ENCODE peak calls at places on chromosome 6, in six cellular contexts. One of them, this sample, is unnamed.
A peak's percentile ranks its signal among the peaks of the same experiment; 100 is the strongest.

GRCh38 chr6:107489636-107490567 is at the start of gene SOBP:
- DNase-seq in tibial nerve: peak; percentile 25
- DNase-seq in endothelial cell: peak; percentile 43
- DNase-seq in upper lobe of right lung: peak; percentile 77
- DNase-seq in choroid plexus epithelial cell: peak; percentile 26
- DNase-seq in HFFc6: no peak
- DNase-seq in this sample: no peak

GRCh38 chr6:147970970-147971369 is 371.7 kb upstream of the SASH1 start:
- DNase-seq in tibial nerve: no peak
- DNase-seq in endothelial cell: no peak
- DNase-seq in upper lobe of right lung: no peak
- DNase-seq in choroid plexus epithelial cell: peak; percentile 57
- DNase-seq in HFFc6: no peak
- DNase-seq in this sample: no peak

GRCh38 chr6:167588181-167588919 is 238.4 kb upstream of the AFDN start:
- DNase-seq in tibial nerve: peak; percentile 3
- DNase-seq in endothelial cell: no peak
- DNase-seq in upper lobe of right lung: no peak
- DNase-seq in choroid plexus epithelial cell: peak; percentile 6
- DNase-seq in HFFc6: no peak
- DNase-seq in this sample: no peak

GRCh38 chr6:158999154-158999668 is 791 bp downstream of the RSPH3 start:
- DNase-seq in tibial nerve: no peak
- DNase-seq in endothelial cell: no peak
- DNase-seq in upper lobe of right lung: no peak
- DNase-seq in choroid plexus epithelial cell: peak; percentile 15
- DNase-seq in HFFc6: no peak
- DNase-seq in this sample: no peak

GRCh38 chr6:160247457-160247883 is 11.2 kb downstream of the SLC22A2 start:
- DNase-seq in tibial nerve: no peak
- DNase-seq in endothelial cell: no peak
- DNase-seq in upper lobe of right lung: no peak
- DNase-seq in choroid plexus epithelial cell: no peak
- DNase-seq in HFFc6: no peak
- DNase-seq in this sample: no peak

GRCh38 chr6:128155826-128156225 is 255.0 kb upstream of the THEMIS start:
- DNase-seq in tibial nerve: no peak
- DNase-seq in endothelial cell: no peak
- DNase-seq in upper lobe of right lung: no peak
- DNase-seq in choroid plexus epithelial cell: no peak
- DNase-seq in HFFc6: no peak
- DNase-seq in this sample: no peak

GRCh38 chr6:80335061-80335660 is 228.7 kb downstream of the BCKDHB start:
- DNase-seq in tibial nerve: no peak
- DNase-seq in endothelial cell: no peak
- DNase-seq in upper lobe of right lung: no peak
- DNase-seq in choroid plexus epithelial cell: peak; percentile 35
- DNase-seq in HFFc6: peak; percentile 11
- DNase-seq in this sample: no peak

GRCh38 chr6:167676000-167676665 is 150.6 kb upstream of the AFDN start:
- DNase-seq in tibial nerve: no peak
- DNase-seq in endothelial cell: peak; percentile 75
- DNase-seq in upper lobe of right lung: peak; percentile 13
- DNase-seq in choroid plexus epithelial cell: peak; percentile 51
- DNase-seq in HFFc6: no peak
- DNase-seq in this sample: no peak

GRCh38 chr6:63154535-63154934 is 56.7 kb upstream of the FKBP1C start:
- DNase-seq in tibial nerve: no peak
- DNase-seq in endothelial cell: no peak
- DNase-seq in upper lobe of right lung: no peak
- DNase-seq in choroid plexus epithelial cell: no peak
- DNase-seq in HFFc6: no peak
- DNase-seq in this sample: no peak

GRCh38 chr6:30826961-30827342 is 57.4 kb upstream of the DDR1 start:
- DNase-seq in tibial nerve: no peak
- DNase-seq in endothelial cell: no peak
- DNase-seq in upper lobe of right lung: no peak
- DNase-seq in choroid plexus epithelial cell: no peak
- DNase-seq in HFFc6: no peak
- DNase-seq in this sample: no peak

GRCh38 chr6:3722785-3723184 is 28.7 kb downstream of the PXDC1 start:
- DNase-seq in tibial nerve: no peak
- DNase-seq in endothelial cell: no peak
- DNase-seq in upper lobe of right lung: no peak
- DNase-seq in choroid plexus epithelial cell: no peak
- DNase-seq in HFFc6: no peak
- DNase-seq in this sample: no peak

GRCh38 chr6:73309784-73310502 is 44.1 kb downstream of the DPPA5 start:
- DNase-seq in tibial nerve: peak; percentile 8
- DNase-seq in endothelial cell: peak; percentile 63
- DNase-seq in upper lobe of right lung: peak; percentile 84
- DNase-seq in choroid plexus epithelial cell: peak; percentile 53
- DNase-seq in HFFc6: peak; percentile 46
- DNase-seq in this sample: no peak

GRCh38 chr6:159455700-159456274 is 237.3 kb downstream of the SOD2 start:
- DNase-seq in tibial nerve: no peak
- DNase-seq in endothelial cell: no peak
- DNase-seq in upper lobe of right lung: no peak
- DNase-seq in choroid plexus epithelial cell: no peak
- DNase-seq in HFFc6: no peak
- DNase-seq in this sample: no peak

GRCh38 chr6:3294921-3295871 is 36.4 kb downstream of the PSMG4 start:
- DNase-seq in tibial nerve: no peak
- DNase-seq in endothelial cell: no peak
- DNase-seq in upper lobe of right lung: peak; percentile 46
- DNase-seq in choroid plexus epithelial cell: no peak
- DNase-seq in HFFc6: no peak
- DNase-seq in this sample: no peak

GRCh38 chr6:37628611-37629320 is 68.9 kb downstream of the MDGA1 start:
- DNase-seq in tibial nerve: no peak
- DNase-seq in endothelial cell: no peak
- DNase-seq in upper lobe of right lung: no peak
- DNase-seq in choroid plexus epithelial cell: peak; percentile 75
- DNase-seq in HFFc6: peak; percentile 33
- DNase-seq in this sample: no peak

GRCh38 chr6:9405369-9405768 is 970.0 kb upstream of the SLC35B3 start:
- DNase-seq in tibial nerve: no peak
- DNase-seq in endothelial cell: no peak
- DNase-seq in upper lobe of right lung: no peak
- DNase-seq in choroid plexus epithelial cell: peak; percentile 55
- DNase-seq in HFFc6: peak; percentile 83
- DNase-seq in this sample: peak; percentile 37

GRCh38 chr6:53544050-53544499 is 826 bp downstream of the GCLC start:
- DNase-seq in tibial nerve: no peak
- DNase-seq in endothelial cell: no peak
- DNase-seq in upper lobe of right lung: no peak
- DNase-seq in choroid plexus epithelial cell: peak; percentile 29
- DNase-seq in HFFc6: no peak
- DNase-seq in this sample: no peak

GRCh38 chr6:41519305-41519747 is 26.9 kb upstream of the FOXP4 start:
- DNase-seq in tibial nerve: no peak
- DNase-seq in endothelial cell: no peak
- DNase-seq in upper lobe of right lung: no peak
- DNase-seq in choroid plexus epithelial cell: no peak
- DNase-seq in HFFc6: no peak
- DNase-seq in this sample: no peak

GRCh38 chr6:22471369-22471690 is 98.0 kb upstream of the HDGFL1 start:
- DNase-seq in tibial nerve: no peak
- DNase-seq in endothelial cell: no peak
- DNase-seq in upper lobe of right lung: no peak
- DNase-seq in choroid plexus epithelial cell: no peak
- DNase-seq in HFFc6: no peak
- DNase-seq in this sample: no peak

GRCh38 chr6:55388161-55388560 is 60.9 kb downstream of the GFRAL start:
- DNase-seq in tibial nerve: no peak
- DNase-seq in endothelial cell: no peak
- DNase-seq in upper lobe of right lung: no peak
- DNase-seq in choroid plexus epithelial cell: peak; percentile 62
- DNase-seq in HFFc6: no peak
- DNase-seq in this sample: no peak

GRCh38 chr6:69722683-69723082 is 74.1 kb downstream of the LMBRD1 start:
- DNase-seq in tibial nerve: no peak
- DNase-seq in endothelial cell: no peak
- DNase-seq in upper lobe of right lung: no peak
- DNase-seq in choroid plexus epithelial cell: no peak
- DNase-seq in HFFc6: no peak
- DNase-seq in this sample: no peak

GRCh38 chr6:15359335-15359862 is 113.5 kb downstream of the JARID2 start:
- DNase-seq in tibial nerve: no peak
- DNase-seq in endothelial cell: no peak
- DNase-seq in upper lobe of right lung: no peak
- DNase-seq in choroid plexus epithelial cell: no peak
- DNase-seq in HFFc6: no peak
- DNase-seq in this sample: no peak

GRCh38 chr6:79544299-79544927 is 7.2 kb upstream of the LCA5 start:
- DNase-seq in tibial nerve: no peak
- DNase-seq in endothelial cell: no peak
- DNase-seq in upper lobe of right lung: no peak
- DNase-seq in choroid plexus epithelial cell: peak; percentile 90
- DNase-seq in HFFc6: peak; percentile 7
- DNase-seq in this sample: no peak

GRCh38 chr6:2792330-2792729 is 27.1 kb downstream of the WRNIP1 start:
- DNase-seq in tibial nerve: no peak
- DNase-seq in endothelial cell: no peak
- DNase-seq in upper lobe of right lung: no peak
- DNase-seq in choroid plexus epithelial cell: peak; percentile 72
- DNase-seq in HFFc6: no peak
- DNase-seq in this sample: no peak

GRCh38 chr6:155442562-155442961 is 13.1 kb downstream of the NOX3 start:
- DNase-seq in tibial nerve: no peak
- DNase-seq in endothelial cell: no peak
- DNase-seq in upper lobe of right lung: no peak
- DNase-seq in choroid plexus epithelial cell: no peak
- DNase-seq in HFFc6: no peak
- DNase-seq in this sample: no peak

GRCh38 chr6:91087864-91088263 is 501.0 kb upstream of the MAP3K7 start:
- DNase-seq in tibial nerve: no peak
- DNase-seq in endothelial cell: no peak
- DNase-seq in upper lobe of right lung: no peak
- DNase-seq in choroid plexus epithelial cell: no peak
- DNase-seq in HFFc6: no peak
- DNase-seq in this sample: no peak

GRCh38 chr6:320351-321157 is 28.3 kb downstream of the DUSP22 start:
- DNase-seq in tibial nerve: no peak
- DNase-seq in endothelial cell: no peak
- DNase-seq in upper lobe of right lung: peak; percentile 59
- DNase-seq in choroid plexus epithelial cell: no peak
- DNase-seq in HFFc6: no peak
- DNase-seq in this sample: no peak

GRCh38 chr6:322940-323729 is 30.8 kb downstream of the DUSP22 start:
- DNase-seq in tibial nerve: no peak
- DNase-seq in endothelial cell: no peak
- DNase-seq in upper lobe of right lung: peak; percentile 60
- DNase-seq in choroid plexus epithelial cell: no peak
- DNase-seq in HFFc6: no peak
- DNase-seq in this sample: no peak

GRCh38 chr6:321158-321438 is 28.8 kb downstream of the DUSP22 start:
- DNase-seq in tibial nerve: no peak
- DNase-seq in endothelial cell: no peak
- DNase-seq in upper lobe of right lung: peak; percentile 39
- DNase-seq in choroid plexus epithelial cell: no peak
- DNase-seq in HFFc6: no peak
- DNase-seq in this sample: no peak

GRCh38 chr6:323730-324088 is 31.4 kb downstream of the DUSP22 start:
- DNase-seq in tibial nerve: no peak
- DNase-seq in endothelial cell: no peak
- DNase-seq in upper lobe of right lung: no peak
- DNase-seq in choroid plexus epithelial cell: no peak
- DNase-seq in HFFc6: no peak
- DNase-seq in this sample: no peak

GRCh38 chr6:322205-322930 is 30.1 kb downstream of the DUSP22 start:
- DNase-seq in tibial nerve: no peak
- DNase-seq in endothelial cell: no peak
- DNase-seq in upper lobe of right lung: peak; percentile 49
- DNase-seq in choroid plexus epithelial cell: no peak
- DNase-seq in HFFc6: no peak
- DNase-seq in this sample: no peak
- TF ChIP-seq CTCF in tibial nerve: no peak
- TF ChIP-seq CTCF in endothelial cell: no peak
- TF ChIP-seq CTCF in upper lobe of right lung: no peak
- TF ChIP-seq CTCF in choroid plexus epithelial cell: no peak
- TF ChIP-seq CTCF in HFFc6: peak; percentile 17
- TF ChIP-seq CTCF in this sample: no peak

DNA sequence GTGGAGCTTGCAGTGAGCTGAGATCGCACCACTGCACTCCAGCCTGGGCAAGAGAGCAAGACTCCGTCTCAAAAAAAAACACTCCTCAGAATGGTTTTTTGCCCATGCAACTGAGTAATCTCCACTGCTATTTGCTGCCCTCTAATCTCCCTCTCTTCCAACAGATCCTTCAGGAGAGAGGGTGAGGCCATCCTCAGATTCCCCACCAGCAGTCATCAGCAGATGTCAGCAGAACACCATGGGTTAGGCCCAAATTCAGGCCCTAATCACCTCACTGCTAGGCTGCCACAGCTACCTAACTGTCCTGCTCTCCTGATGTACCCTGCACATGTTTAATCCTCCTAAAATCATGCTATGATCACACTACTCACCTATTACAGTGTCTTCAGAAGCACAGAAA is 63.2 kb upstream of the BEND6 start:
- DNase-seq in tibial nerve: no peak
- DNase-seq in endothelial cell: no peak
- DNase-seq in upper lobe of right lung: no peak
- DNase-seq in choroid plexus epithelial cell: no peak
- DNase-seq in HFFc6: peak; percentile 44
- DNase-seq in this sample: no peak
- TF ChIP-seq CTCF in tibial nerve: no peak
- TF ChIP-seq CTCF in endothelial cell: no peak
- TF ChIP-seq CTCF in upper lobe of right lung: no peak
- TF ChIP-seq CTCF in choroid plexus epithelial cell: no peak
- TF ChIP-seq CTCF in HFFc6: peak; percentile 31
- TF ChIP-seq CTCF in this sample: peak; percentile 9

DNA sequence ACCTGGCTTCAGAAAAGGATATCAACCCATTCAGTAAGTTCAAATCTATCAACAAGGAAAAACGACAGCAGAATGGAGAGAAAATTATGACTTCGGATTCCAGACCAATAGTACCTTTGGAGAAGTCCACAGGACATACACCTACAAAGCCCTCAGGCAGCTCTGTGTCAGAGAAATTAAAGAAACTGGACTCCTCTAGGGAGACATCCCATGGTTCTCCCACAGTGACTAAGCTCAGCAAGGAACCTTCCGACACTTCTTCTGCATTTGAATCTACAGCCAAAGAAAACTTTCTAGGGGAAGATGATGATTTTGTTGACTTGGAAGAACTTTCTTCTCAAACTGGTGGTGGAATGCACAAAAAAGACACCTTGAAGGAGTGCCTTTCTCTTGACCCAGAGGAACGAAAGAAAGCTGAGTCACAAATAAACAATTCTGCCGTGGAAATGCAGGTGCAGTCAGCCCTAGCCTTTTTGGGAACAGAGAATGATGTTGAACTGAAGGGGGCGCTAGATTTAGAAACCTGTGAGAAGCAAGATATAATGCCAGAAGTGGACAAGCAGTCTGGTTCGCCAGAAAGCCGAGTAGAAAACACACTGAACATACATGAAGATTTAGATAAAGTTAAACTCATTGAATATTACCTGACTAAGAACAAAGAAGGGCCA is 67.4 kb upstream of the HINT3 start:
- DNase-seq in tibial nerve: no peak
- DNase-seq in endothelial cell: peak; percentile 31
- DNase-seq in upper lobe of right lung: no peak
- DNase-seq in choroid plexus epithelial cell: peak; percentile 69
- DNase-seq in HFFc6: peak; percentile 31
- DNase-seq in this sample: no peak
- TF ChIP-seq CTCF in tibial nerve: no peak
- TF ChIP-seq CTCF in endothelial cell: peak; percentile 76
- TF ChIP-seq CTCF in upper lobe of right lung: peak; percentile 54
- TF ChIP-seq CTCF in choroid plexus epithelial cell: peak; percentile 70
- TF ChIP-seq CTCF in HFFc6: peak; percentile 81
- TF ChIP-seq CTCF in this sample: peak; percentile 40

GRCh38 chr6:137472738-137473137 is 21.5 kb downstream of the OLIG3 start:
- DNase-seq in tibial nerve: no peak
- DNase-seq in endothelial cell: no peak
- DNase-seq in upper lobe of right lung: no peak
- DNase-seq in choroid plexus epithelial cell: no peak
- DNase-seq in HFFc6: no peak
- DNase-seq in this sample: no peak
- TF ChIP-seq CTCF in tibial nerve: no peak
- TF ChIP-seq CTCF in endothelial cell: no peak
- TF ChIP-seq CTCF in upper lobe of right lung: no peak
- TF ChIP-seq CTCF in choroid plexus epithelial cell: no peak
- TF ChIP-seq CTCF in HFFc6: no peak
- TF ChIP-seq CTCF in this sample: no peak